ENCODE peak calls at places on chromosomes 13 and 19, in six cellular contexts. V is iPS DF 6.9; F is HEK293T; C is stimulated activated CD4-positive, alpha-beta T cell treated with anti-CD3 and anti-CD28 coated beads, Interleukin-15, amount 100 ng/mL, for 48 hours; D is neural crest cell; L is AG08396. O is an unnamed sample.

GRCh38 chr19:37997911-37998344 is 90.9 kb downstream of the SIPA1L3 start:
- DNase-seq in V (no peak), F (no peak), C (no peak), D (no peak), L (peak), O (peak)

GRCh38 chr13:113820813-113821651 is 42.8 kb downstream of the GAS6 start:
- DNase-seq in V (no peak), F (no peak), C (no peak), D (no peak), L (peak), O (peak)

GRCh38 chr13:21625366-21625765 is 21.4 kb upstream of the MICU2 start:
- DNase-seq in V (no peak), F (peak), C (no peak), D (no peak), L (peak), O (peak)

GRCh38 chr19:19663292-19664120 is at the start of gene ATP13A1:
- DNase-seq in V (peak), F (peak), C (peak), D (peak), L (peak), O (peak)

GRCh38 chr13:110426745-110427144 is 119.7 kb downstream of the COL4A2 start:
- DNase-seq in V (no peak), F (no peak), C (no peak), D (no peak), L (no peak), O (no peak)

GRCh38 chr13:44436589-44437337 is 63.1 kb downstream of the SERP2 start:
- DNase-seq in V (peak), F (peak), C (no peak), D (peak), L (peak), O (peak)

GRCh38 chr19:49971991-49972401 is 11.0 kb upstream of the SIGLEC11 start:
- DNase-seq in V (no peak), F (no peak), C (no peak), D (no peak), L (no peak), O (no peak)

GRCh38 chr13:89066868-89067466 is 1395.8 kb downstream of the SLITRK5 start:
- DNase-seq in V (peak), F (peak), C (no peak), D (peak), L (no peak), O (no peak)

GRCh38 chr19:49071860-49072547 is 495 bp downstream of the KCNA7 start:
- DNase-seq in V (no peak), F (peak), C (no peak), D (peak), L (no peak), O (no peak)

GRCh38 chr19:39539165-39539518 is 819 bp downstream of the EID2 start:
- DNase-seq in V (no peak), F (no peak), C (no peak), D (no peak), L (peak), O (no peak)

GRCh38 chr13:91962946-91963345 is 564.5 kb downstream of the GPC5 start:
- DNase-seq in V (no peak), F (no peak), C (no peak), D (no peak), L (no peak), O (no peak)

GRCh38 chr19:46901701-46902401 is 41.1 kb downstream of the ARHGAP35 start:
- DNase-seq in V (no peak), F (no peak), C (no peak), D (no peak), L (no peak), O (no peak)

GRCh38 chr13:49421391-49421790 is 22.5 kb downstream of the CAB39L start:
- DNase-seq in V (no peak), F (peak), C (no peak), D (no peak), L (no peak), O (peak)

GRCh38 chr19:6955082-6955481 is 66.1 kb downstream of the MBD3L2B start:
- DNase-seq in V (no peak), F (no peak), C (no peak), D (no peak), L (no peak), O (no peak)

GRCh38 chr13:112756967-112757758 is 67.3 kb downstream of the ATP11A start:
- DNase-seq in V (no peak), F (no peak), C (no peak), D (peak), L (no peak), O (no peak)

GRCh38 chr19:38152461-38153379 is 71.3 kb downstream of the DPF1 start:
- DNase-seq in V (no peak), F (no peak), C (no peak), D (no peak), L (peak), O (peak)

GRCh38 chr19:31054430-31054829 is 294.8 kb downstream of the TSHZ3 start:
- DNase-seq in V (peak), F (peak), C (peak), D (no peak), L (peak), O (no peak)

GRCh38 chr19:12896460-12896859 is 5.5 kb downstream of the GCDH start:
- DNase-seq in V (no peak), F (no peak), C (no peak), D (no peak), L (no peak), O (no peak)

GRCh38 chr13:110306340-110306959 is 507 bp downstream of the COL4A1 start:
- DNase-seq in V (no peak), F (no peak), C (no peak), D (peak), L (peak), O (peak)

GRCh38 chr19:47541507-47541906 is 26.6 kb upstream of the NAPA start:
- DNase-seq in V (no peak), F (no peak), C (no peak), D (no peak), L (no peak), O (no peak)

GRCh38 chr19:28519950-28520861 is 692.7 kb downstream of the UQCRFS1 start:
- DNase-seq in V (no peak), F (no peak), C (no peak), D (no peak), L (no peak), O (no peak)

GRCh38 chr19:20964798-20965197 is 41.7 kb downstream of the ZNF85 start:
- DNase-seq in V (peak), F (no peak), C (no peak), D (no peak), L (no peak), O (no peak)

GRCh38 chr13:52837850-52838249 is 10.6 kb downstream of the PCDH8 start:
- DNase-seq in V (no peak), F (no peak), C (no peak), D (no peak), L (no peak), O (no peak)

GRCh38 chr19:37981785-37982475 is 74.9 kb downstream of the SIPA1L3 start:
- DNase-seq in V (no peak), F (no peak), C (no peak), D (no peak), L (no peak), O (no peak)

GRCh38 chr13:55761986-55762385 is 1378.7 kb upstream of the PRR20A start:
- DNase-seq in V (no peak), F (no peak), C (no peak), D (no peak), L (no peak), O (no peak)

GRCh38 chr13:98321356-98321755 is 144.3 kb upstream of the RNF113B start:
- DNase-seq in V (no peak), F (no peak), C (no peak), D (no peak), L (no peak), O (no peak)

GRCh38 chr13:49690990-49691886 is at the start of gene EBPL:
- DNase-seq in V (peak), F (peak), C (peak), D (peak), L (peak), O (peak)

GRCh38 chr19:52665529-52665928 is 27.4 kb upstream of the ZNF83 start:
- DNase-seq in V (no peak), F (no peak), C (no peak), D (no peak), L (no peak), O (no peak)

GRCh38 chr19:1866693-1867358 is 3.4 kb upstream of the KLF16 start:
- DNase-seq in V (no peak), F (no peak), C (no peak), D (no peak), L (no peak), O (no peak)

GRCh38 chr13:102400619-102401125 is 1.2 kb downstream of the FGF14 start:
- DNase-seq in V (no peak), F (no peak), C (no peak), D (no peak), L (peak), O (no peak)

GRCh38 chr13:113726961-113727411 is 32.0 kb upstream of the TMEM255B start:
- DNase-seq in V (no peak), F (no peak), C (no peak), D (no peak), L (no peak), O (no peak)

GRCh38 chr19:1045247-1045603 is 5.3 kb downstream of the ABCA7 start:
- DNase-seq in V (no peak), F (peak), C (peak), D (no peak), L (no peak), O (peak)

GRCh38 chr13:114148521-114148855 is 16.1 kb upstream of the RASA3 start:
- DNase-seq in V (no peak), F (no peak), C (peak), D (no peak), L (no peak), O (no peak)